ENCODE peak calls at places on chromosomes 11 and 22, in eight cellular contexts. One of them, this sample, is unnamed. For H3K4me1, the result is how much of the 10 kb centered on the place peaks cover.

GRCh38 chr11:944711-945470 is 19.2 kb downstream of the AP2A2 start:
- DNase-seq in transverse colon: no peak
- DNase-seq in gastrocnemius medialis: no peak
- DNase-seq in heart left ventricle: peak
- DNase-seq in esophagus squamous epithelium: no peak
- DNase-seq in K562: peak
- DNase-seq in suprapubic skin: no peak
- DNase-seq in uterus: no peak
- DNase-seq in this sample: no peak

GRCh38 chr11:74169736-74170458 is 905 bp downstream of the C2CD3 start:
- DNase-seq in transverse colon: no peak
- DNase-seq in gastrocnemius medialis: no peak
- DNase-seq in heart left ventricle: no peak
- DNase-seq in esophagus squamous epithelium: no peak
- DNase-seq in K562: no peak
- DNase-seq in suprapubic skin: no peak
- DNase-seq in uterus: no peak
- DNase-seq in this sample: no peak

GRCh38 chr11:70755410-70756158 is 357.3 kb downstream of the CTTN start:
- DNase-seq in transverse colon: peak
- DNase-seq in gastrocnemius medialis: peak
- DNase-seq in heart left ventricle: peak
- DNase-seq in esophagus squamous epithelium: no peak
- DNase-seq in K562: peak
- DNase-seq in suprapubic skin: peak
- DNase-seq in uterus: peak
- DNase-seq in this sample: peak

GRCh38 chr11:60914620-60915249 is 777 bp downstream of the TMEM109 start:
- DNase-seq in transverse colon: peak
- DNase-seq in gastrocnemius medialis: no peak
- DNase-seq in heart left ventricle: no peak
- DNase-seq in esophagus squamous epithelium: no peak
- DNase-seq in K562: peak
- DNase-seq in suprapubic skin: no peak
- DNase-seq in uterus: peak
- DNase-seq in this sample: no peak

GRCh38 chr11:116066777-116067176 is 562.6 kb upstream of the CADM1 start:
- DNase-seq in transverse colon: no peak
- DNase-seq in gastrocnemius medialis: no peak
- DNase-seq in heart left ventricle: no peak
- DNase-seq in esophagus squamous epithelium: no peak
- DNase-seq in K562: no peak
- DNase-seq in suprapubic skin: no peak
- DNase-seq in uterus: no peak
- DNase-seq in this sample: no peak

GRCh38 chr22:32932176-32932575 is 126.0 kb downstream of the SYN3 start:
- DNase-seq in transverse colon: no peak
- DNase-seq in gastrocnemius medialis: no peak
- DNase-seq in heart left ventricle: no peak
- DNase-seq in esophagus squamous epithelium: no peak
- DNase-seq in K562: no peak
- DNase-seq in suprapubic skin: no peak
- DNase-seq in uterus: no peak
- DNase-seq in this sample: no peak

GRCh38 chr11:95566151-95566670 is 223.4 kb downstream of the FAM76B start:
- DNase-seq in transverse colon: no peak
- DNase-seq in gastrocnemius medialis: no peak
- DNase-seq in heart left ventricle: no peak
- DNase-seq in esophagus squamous epithelium: no peak
- DNase-seq in K562: no peak
- DNase-seq in suprapubic skin: no peak
- DNase-seq in uterus: no peak
- DNase-seq in this sample: no peak

GRCh38 chr11:10619281-10619680 is 50.8 kb upstream of the LYVE1 start:
- DNase-seq in transverse colon: no peak
- DNase-seq in gastrocnemius medialis: no peak
- DNase-seq in heart left ventricle: no peak
- DNase-seq in esophagus squamous epithelium: no peak
- DNase-seq in K562: no peak
- DNase-seq in suprapubic skin: no peak
- DNase-seq in uterus: no peak
- DNase-seq in this sample: no peak

GRCh38 chr11:58625826-58626460 is 3.5 kb downstream of the CNTF start:
- DNase-seq in transverse colon: no peak
- DNase-seq in gastrocnemius medialis: no peak
- DNase-seq in heart left ventricle: no peak
- DNase-seq in esophagus squamous epithelium: no peak
- DNase-seq in K562: no peak
- DNase-seq in suprapubic skin: no peak
- DNase-seq in uterus: no peak
- DNase-seq in this sample: no peak

GRCh38 chr11:73338279-73338678 is 30.2 kb downstream of the ARHGEF17 start:
- DNase-seq in transverse colon: no peak
- DNase-seq in gastrocnemius medialis: no peak
- DNase-seq in heart left ventricle: no peak
- DNase-seq in esophagus squamous epithelium: no peak
- DNase-seq in K562: no peak
- DNase-seq in suprapubic skin: no peak
- DNase-seq in uterus: no peak
- DNase-seq in this sample: no peak

GRCh38 chr11:29159552-29160465 is 857.0 kb downstream of the KCNA4 start:
- DNase-seq in transverse colon: peak
- DNase-seq in gastrocnemius medialis: no peak
- DNase-seq in heart left ventricle: no peak
- DNase-seq in esophagus squamous epithelium: no peak
- DNase-seq in K562: peak
- DNase-seq in suprapubic skin: no peak
- DNase-seq in uterus: no peak
- DNase-seq in this sample: no peak

GRCh38 chr11:74820763-74821162 is 72.1 kb downstream of the RNF169 start:
- DNase-seq in transverse colon: no peak
- DNase-seq in gastrocnemius medialis: no peak
- DNase-seq in heart left ventricle: no peak
- DNase-seq in esophagus squamous epithelium: no peak
- DNase-seq in K562: no peak
- DNase-seq in suprapubic skin: no peak
- DNase-seq in uterus: no peak
- DNase-seq in this sample: no peak

GRCh38 chr11:69280451-69280850 is 13.5 kb upstream of the MYEOV start:
- DNase-seq in transverse colon: no peak
- DNase-seq in gastrocnemius medialis: no peak
- DNase-seq in heart left ventricle: no peak
- DNase-seq in esophagus squamous epithelium: no peak
- DNase-seq in K562: no peak
- DNase-seq in suprapubic skin: no peak
- DNase-seq in uterus: no peak
- DNase-seq in this sample: no peak

GRCh38 chr11:69280994-69281393 is 13.0 kb upstream of the MYEOV start:
- DNase-seq in transverse colon: no peak
- DNase-seq in gastrocnemius medialis: no peak
- DNase-seq in heart left ventricle: peak
- DNase-seq in esophagus squamous epithelium: no peak
- DNase-seq in K562: no peak
- DNase-seq in suprapubic skin: peak
- DNase-seq in uterus: no peak
- DNase-seq in this sample: no peak

GRCh38 chr11:69277074-69277809 is 16.7 kb upstream of the MYEOV start:
- DNase-seq in transverse colon: no peak
- DNase-seq in gastrocnemius medialis: no peak
- DNase-seq in heart left ventricle: no peak
- DNase-seq in esophagus squamous epithelium: no peak
- DNase-seq in K562: no peak
- DNase-seq in suprapubic skin: no peak
- DNase-seq in uterus: no peak
- DNase-seq in this sample: no peak

GRCh38 chr11:69276165-69276564 is 17.8 kb upstream of the MYEOV start:
- DNase-seq in transverse colon: no peak
- DNase-seq in gastrocnemius medialis: no peak
- DNase-seq in heart left ventricle: no peak
- DNase-seq in esophagus squamous epithelium: no peak
- DNase-seq in K562: no peak
- DNase-seq in suprapubic skin: no peak
- DNase-seq in uterus: no peak
- DNase-seq in this sample: no peak

DNA sequence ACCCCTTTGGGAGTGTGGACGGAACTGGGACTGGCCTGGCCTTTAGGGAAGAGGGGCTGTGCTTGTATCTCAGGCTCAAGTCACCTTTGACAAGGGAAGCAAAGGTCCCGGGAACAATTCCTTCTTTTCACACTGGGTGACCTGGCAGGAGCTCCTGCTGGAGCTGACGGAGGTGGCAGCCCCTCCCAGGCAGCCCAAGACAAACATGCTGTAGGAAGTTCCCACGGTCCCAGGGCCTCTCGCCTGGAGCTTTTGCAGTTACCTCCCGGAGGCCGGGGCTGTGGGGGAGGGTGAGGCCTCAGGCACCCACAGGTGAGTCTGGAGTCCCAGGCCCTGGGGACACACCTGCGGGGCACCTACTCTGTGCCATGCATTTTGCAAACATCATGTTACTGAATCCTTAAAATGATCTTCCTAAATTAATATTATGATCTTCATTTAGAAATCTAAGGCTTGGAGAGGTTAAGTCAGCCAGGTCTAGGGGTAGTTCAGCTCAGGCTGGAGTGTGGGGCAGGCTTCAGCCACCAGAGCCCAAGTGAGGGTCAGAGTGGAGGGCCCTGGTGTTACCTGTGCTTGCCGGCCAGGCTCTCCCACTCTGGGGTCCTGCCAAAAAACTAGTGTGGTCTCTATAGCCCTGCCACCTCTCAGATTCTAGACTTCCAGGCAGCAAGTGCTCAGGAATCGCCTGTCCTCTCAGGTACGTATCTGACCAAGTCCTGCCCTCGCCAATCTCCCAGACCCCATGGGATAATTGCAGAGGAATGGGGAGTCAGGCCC is 15.7 kb upstream of the MYEOV start:
- DNase-seq in transverse colon: peak
- DNase-seq in gastrocnemius medialis: no peak
- DNase-seq in heart left ventricle: peak
- DNase-seq in esophagus squamous epithelium: no peak
- DNase-seq in K562: no peak
- DNase-seq in suprapubic skin: no peak
- DNase-seq in uterus: no peak
- DNase-seq in this sample: no peak
- H3K4me1 ChIP-seq in transverse colon: under half
- H3K4me1 ChIP-seq in gastrocnemius medialis: under half
- H3K4me1 ChIP-seq in heart left ventricle: under half
- H3K4me1 ChIP-seq in esophagus squamous epithelium: under half
- H3K4me1 ChIP-seq in K562: under half
- H3K4me1 ChIP-seq in suprapubic skin: half or more
- H3K4me1 ChIP-seq in uterus: under half
- H3K4me1 ChIP-seq in this sample: under half

GRCh38 chr22:50009765-50010675 is 2.5 kb downstream of the IL17REL start:
- DNase-seq in transverse colon: peak
- DNase-seq in gastrocnemius medialis: no peak
- DNase-seq in heart left ventricle: peak
- DNase-seq in esophagus squamous epithelium: no peak
- DNase-seq in K562: no peak
- DNase-seq in suprapubic skin: no peak
- DNase-seq in uterus: no peak
- DNase-seq in this sample: no peak
- TF ChIP-seq POLR2A in transverse colon: no peak
- TF ChIP-seq POLR2A in gastrocnemius medialis: no peak
- TF ChIP-seq POLR2A in heart left ventricle: no peak
- TF ChIP-seq POLR2A in esophagus squamous epithelium: no peak
- TF ChIP-seq POLR2A in K562: no peak
- TF ChIP-seq POLR2A in suprapubic skin: no peak
- TF ChIP-seq POLR2A in uterus: no peak
- TF ChIP-seq POLR2A in this sample: no peak

GRCh38 chr11:126990716-126991480 is 9.7 kb downstream of the KIRREL3 start:
- DNase-seq in transverse colon: no peak
- DNase-seq in gastrocnemius medialis: no peak
- DNase-seq in heart left ventricle: no peak
- DNase-seq in esophagus squamous epithelium: no peak
- DNase-seq in K562: no peak
- DNase-seq in suprapubic skin: no peak
- DNase-seq in uterus: no peak
- DNase-seq in this sample: no peak

GRCh38 chr11:126993599-126993998 is 7.0 kb downstream of the KIRREL3 start:
- DNase-seq in transverse colon: no peak
- DNase-seq in gastrocnemius medialis: no peak
- DNase-seq in heart left ventricle: no peak
- DNase-seq in esophagus squamous epithelium: no peak
- DNase-seq in K562: no peak
- DNase-seq in suprapubic skin: no peak
- DNase-seq in uterus: no peak
- DNase-seq in this sample: no peak

GRCh38 chr11:126991596-126991995 is 9.0 kb downstream of the KIRREL3 start:
- DNase-seq in transverse colon: no peak
- DNase-seq in gastrocnemius medialis: no peak
- DNase-seq in heart left ventricle: no peak
- DNase-seq in esophagus squamous epithelium: no peak
- DNase-seq in K562: no peak
- DNase-seq in suprapubic skin: no peak
- DNase-seq in uterus: no peak
- DNase-seq in this sample: no peak

GRCh38 chr11:126992065-126992803 is 8.3 kb downstream of the KIRREL3 start:
- DNase-seq in transverse colon: no peak
- DNase-seq in gastrocnemius medialis: no peak
- DNase-seq in heart left ventricle: no peak
- DNase-seq in esophagus squamous epithelium: no peak
- DNase-seq in K562: no peak
- DNase-seq in suprapubic skin: no peak
- DNase-seq in uterus: no peak
- DNase-seq in this sample: no peak

DNA sequence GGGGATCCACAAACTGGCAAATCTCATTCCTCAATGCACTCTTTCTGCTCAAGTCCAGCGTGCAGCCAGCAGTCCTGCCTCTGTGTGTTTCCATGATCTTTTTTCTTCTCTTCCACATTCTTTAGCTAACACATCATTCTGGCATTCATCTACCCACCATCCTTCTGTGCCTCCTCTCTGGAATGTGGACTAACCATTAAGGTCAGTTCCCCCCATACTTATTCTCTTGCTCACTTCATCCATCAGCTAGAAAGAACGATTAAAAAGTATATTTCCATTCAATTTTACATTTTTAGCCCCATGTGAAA is 7.8 kb downstream of the KIRREL3 start:
- DNase-seq in transverse colon: no peak
- DNase-seq in gastrocnemius medialis: no peak
- DNase-seq in heart left ventricle: no peak
- DNase-seq in esophagus squamous epithelium: no peak
- DNase-seq in K562: no peak
- DNase-seq in suprapubic skin: no peak
- DNase-seq in uterus: no peak
- DNase-seq in this sample: no peak
- H3K4me1 ChIP-seq in transverse colon: under half
- H3K4me1 ChIP-seq in gastrocnemius medialis: under half
- H3K4me1 ChIP-seq in heart left ventricle: under half
- H3K4me1 ChIP-seq in esophagus squamous epithelium: under half
- H3K4me1 ChIP-seq in K562: under half
- H3K4me1 ChIP-seq in suprapubic skin: under half
- H3K4me1 ChIP-seq in uterus: under half
- H3K4me1 ChIP-seq in this sample: under half

DNA sequence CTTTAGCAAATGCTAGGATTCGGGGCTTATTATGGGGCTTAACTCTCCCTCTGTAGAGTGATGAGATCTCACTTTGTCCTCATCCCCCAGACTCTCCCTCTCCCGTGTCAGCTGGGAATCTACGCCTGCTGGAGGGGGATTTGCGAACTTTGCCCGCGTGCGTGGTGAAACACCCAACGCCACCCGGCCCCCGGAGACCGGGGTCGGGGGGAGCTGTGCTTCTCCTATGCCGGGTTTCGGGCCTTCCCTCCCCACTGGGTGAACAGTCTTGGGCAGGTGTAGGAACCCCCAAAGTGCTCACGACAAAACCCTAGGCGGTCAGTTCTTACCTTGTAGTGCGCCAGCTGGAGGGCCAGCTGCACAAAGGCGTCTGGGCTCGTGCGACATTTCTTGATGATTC is 21.6 kb upstream of the TESMIN start:
- DNase-seq in transverse colon: no peak
- DNase-seq in gastrocnemius medialis: no peak
- DNase-seq in heart left ventricle: no peak
- DNase-seq in esophagus squamous epithelium: no peak
- DNase-seq in K562: no peak
- DNase-seq in suprapubic skin: no peak
- DNase-seq in uterus: no peak
- DNase-seq in this sample: no peak
- TF ChIP-seq POLR2A in transverse colon: no peak
- TF ChIP-seq POLR2A in gastrocnemius medialis: no peak
- TF ChIP-seq POLR2A in heart left ventricle: no peak
- TF ChIP-seq POLR2A in esophagus squamous epithelium: no peak
- TF ChIP-seq POLR2A in K562: no peak
- TF ChIP-seq POLR2A in suprapubic skin: no peak
- TF ChIP-seq POLR2A in uterus: no peak
- TF ChIP-seq POLR2A in this sample: no peak

This sample was measured in tibial nerve.